ENCODE peak calls at places on chromosomes 16 and 17, in six cellular contexts. M is GM23338; X is brain microvascular endothelial cell; S is CD8-positive, alpha-beta T cell; A is left lung; V is IMR-90. Z is an unnamed sample.

GRCh38 chr17:199806-200603 is 18.6 kb upstream of the DOC2B start:
- DNase-seq in M (no peak), X (no peak), S (no peak), A (no peak), V (no peak), Z (no peak)

GRCh38 chr17:48624544-48625501 is 1.3 kb downstream of the HOXB9 start:
- DNase-seq in M (peak), X (no peak), S (no peak), A (no peak), V (no peak), Z (peak)

GRCh38 chr16:79061199-79061598 is 539.3 kb downstream of the MAF start:
- DNase-seq in M (no peak), X (no peak), S (no peak), A (no peak), V (no peak), Z (no peak)

GRCh38 chr16:23174622-23175021 is 7.9 kb upstream of the SCNN1G start:
- DNase-seq in M (peak), X (peak), S (no peak), A (no peak), V (peak), Z (peak)

GRCh38 chr17:42980766-42981397 is 517 bp downstream of the RUNDC1 start:
- DNase-seq in M (peak), X (peak), S (peak), A (peak), V (peak), Z (peak)

GRCh38 chr17:42783062-42783777 is 2.8 kb downstream of the WNK4 start:
- DNase-seq in M (no peak), X (peak), S (no peak), A (no peak), V (peak), Z (peak)

GRCh38 chr16:11470676-11471415 is 115.9 kb downstream of the LITAF start:
- DNase-seq in M (peak), X (peak), S (no peak), A (no peak), V (peak), Z (peak)

GRCh38 chr16:10982430-10983174 is 38.2 kb downstream of the CLEC16A start:
- DNase-seq in M (no peak), X (no peak), S (no peak), A (no peak), V (peak), Z (no peak)

GRCh38 chr17:32341857-32342602 is at the start of gene C17orf75:
- DNase-seq in M (peak), X (peak), S (peak), A (peak), V (peak), Z (peak)

GRCh38 chr16:28597692-28598261 is 927 bp upstream of the SULT1A2 start:
- DNase-seq in M (peak), X (no peak), S (no peak), A (no peak), V (no peak), Z (no peak)

GRCh38 chr17:36705651-36706436 is 104.5 kb downstream of the MRM1 start:
- DNase-seq in M (peak), X (peak), S (peak), A (no peak), V (peak), Z (peak)

GRCh38 chr16:89422905-89423630 is 67.3 kb downstream of the ANKRD11 start:
- DNase-seq in M (peak), X (peak), S (peak), A (no peak), V (peak), Z (peak)

GRCh38 chr16:50067290-50067853 is 1.6 kb downstream of the HEATR3 start:
- DNase-seq in M (peak), X (peak), S (no peak), A (no peak), V (peak), Z (peak)

DNA sequence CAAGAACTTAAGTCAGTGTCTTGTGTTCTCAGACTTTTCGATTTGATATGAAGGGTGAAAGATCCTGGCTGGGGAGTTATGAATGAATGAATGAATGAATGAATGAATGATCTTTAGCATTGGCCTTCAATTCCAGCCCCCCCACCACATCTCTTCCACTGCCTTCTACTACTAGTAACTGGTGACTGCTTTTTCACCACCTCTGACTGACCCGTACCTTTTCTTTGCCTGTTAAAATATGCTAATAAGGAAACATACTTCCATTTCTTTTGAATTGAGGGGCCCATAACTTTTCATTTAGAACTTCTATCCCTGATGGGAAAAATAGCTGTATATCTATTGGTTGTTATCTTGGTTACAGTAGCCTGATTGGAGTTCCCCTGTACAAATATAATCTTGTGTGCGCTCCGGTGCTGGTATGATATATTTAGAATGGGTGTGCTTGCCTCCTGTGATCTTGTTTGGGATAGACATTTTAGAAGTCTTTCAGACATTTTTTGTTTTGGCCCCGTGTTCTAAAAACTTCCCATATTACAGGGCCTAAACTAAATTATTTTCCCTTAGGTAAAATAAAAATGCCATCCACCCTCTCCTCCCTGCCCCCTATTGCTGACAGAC is 3.4 kb downstream of the LYRM1 start:
- DNase-seq in M (no peak), X (no peak), S (no peak), A (no peak), V (no peak), Z (no peak)
- H3K4me3 ChIP-seq in M (no peak), X (no peak), S (no peak), A (no peak), V (no peak), Z (no peak)

GRCh38 chr16:30652718-30653117 is 2.0 kb downstream of the PRR14 start:
- DNase-seq in M (no peak), X (no peak), S (no peak), A (no peak), V (no peak), Z (no peak)
- H3K4me3 ChIP-seq in M (no peak), X (no peak), S (no peak), A (peak), V (no peak), Z (no peak)

DNA sequence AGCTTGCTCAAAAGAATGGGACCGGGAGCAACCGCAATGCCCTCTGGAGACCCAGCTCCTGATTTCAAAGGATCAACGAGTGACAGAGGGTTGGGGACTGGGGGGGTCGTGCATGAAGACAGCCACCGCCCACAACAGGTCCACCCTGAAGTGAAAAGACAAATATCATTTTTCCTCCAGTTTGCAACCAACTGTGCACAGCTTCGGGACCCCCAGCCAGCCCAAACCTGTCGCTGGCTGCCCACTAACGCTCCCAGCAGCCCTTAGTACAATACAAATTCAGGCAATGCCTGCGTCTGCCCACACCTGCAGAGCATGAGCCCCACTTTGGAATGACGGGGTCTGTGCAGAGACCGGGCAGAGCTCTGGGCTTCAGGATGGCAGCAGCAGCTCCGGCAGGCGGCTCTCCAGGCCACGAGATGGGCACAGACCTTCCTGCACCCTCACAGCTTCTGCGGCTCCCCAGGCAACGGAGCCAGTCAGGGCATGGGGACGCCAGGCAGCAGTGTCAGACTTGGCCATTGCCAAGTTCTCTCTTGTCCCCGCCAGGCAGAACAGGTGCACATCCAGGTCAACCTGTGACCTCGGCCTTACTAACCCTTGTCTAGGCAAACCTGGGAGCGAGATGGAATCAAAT is 60.1 kb downstream of the TBC1D16 start:
- DNase-seq in M (no peak), X (no peak), S (no peak), A (peak), V (no peak), Z (no peak)
- H3K4me3 ChIP-seq in M (no peak), X (no peak), S (no peak), A (no peak), V (no peak), Z (no peak)

GRCh38 chr17:71032746-71033273 is 863.5 kb downstream of the KCNJ2 start:
- DNase-seq in M (peak), X (no peak), S (no peak), A (no peak), V (no peak), Z (no peak)
- H3K4me3 ChIP-seq in M (peak), X (no peak), S (no peak), A (no peak), V (no peak), Z (no peak)

GRCh38 chr16:77599793-77600415 is 122.4 kb upstream of the NUDT7 start:
- DNase-seq in M (peak), X (peak), S (no peak), A (no peak), V (peak), Z (peak)

GRCh38 chr16:77600555-77600954 is 121.8 kb upstream of the NUDT7 start:
- DNase-seq in M (no peak), X (no peak), S (no peak), A (no peak), V (no peak), Z (no peak)

DNA sequence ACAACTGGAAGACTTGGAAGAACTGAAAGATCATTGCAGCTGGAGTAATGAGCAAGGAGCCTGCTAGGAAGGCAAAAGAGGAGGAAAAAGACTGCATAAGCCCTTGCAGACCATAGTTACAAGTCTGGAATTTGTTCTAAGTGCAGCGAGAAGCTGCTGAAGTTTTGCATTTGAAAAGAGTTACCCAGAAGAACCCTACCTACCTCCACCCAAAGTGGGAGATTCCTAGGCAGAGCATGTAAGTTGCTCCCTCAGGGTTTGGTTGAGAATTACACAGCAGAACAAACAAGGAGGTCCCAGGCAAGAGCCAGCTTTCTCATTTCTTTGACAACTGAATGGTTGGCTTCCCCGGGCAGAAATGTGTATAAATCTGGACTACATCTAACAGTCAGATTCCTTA is 118.7 kb upstream of the NUDT7 start:
- DNase-seq in M (peak), X (no peak), S (no peak), A (no peak), V (no peak), Z (no peak)
- H3K4me3 ChIP-seq in M (no peak), X (no peak), S (no peak), A (no peak), V (no peak), Z (no peak)

DNA sequence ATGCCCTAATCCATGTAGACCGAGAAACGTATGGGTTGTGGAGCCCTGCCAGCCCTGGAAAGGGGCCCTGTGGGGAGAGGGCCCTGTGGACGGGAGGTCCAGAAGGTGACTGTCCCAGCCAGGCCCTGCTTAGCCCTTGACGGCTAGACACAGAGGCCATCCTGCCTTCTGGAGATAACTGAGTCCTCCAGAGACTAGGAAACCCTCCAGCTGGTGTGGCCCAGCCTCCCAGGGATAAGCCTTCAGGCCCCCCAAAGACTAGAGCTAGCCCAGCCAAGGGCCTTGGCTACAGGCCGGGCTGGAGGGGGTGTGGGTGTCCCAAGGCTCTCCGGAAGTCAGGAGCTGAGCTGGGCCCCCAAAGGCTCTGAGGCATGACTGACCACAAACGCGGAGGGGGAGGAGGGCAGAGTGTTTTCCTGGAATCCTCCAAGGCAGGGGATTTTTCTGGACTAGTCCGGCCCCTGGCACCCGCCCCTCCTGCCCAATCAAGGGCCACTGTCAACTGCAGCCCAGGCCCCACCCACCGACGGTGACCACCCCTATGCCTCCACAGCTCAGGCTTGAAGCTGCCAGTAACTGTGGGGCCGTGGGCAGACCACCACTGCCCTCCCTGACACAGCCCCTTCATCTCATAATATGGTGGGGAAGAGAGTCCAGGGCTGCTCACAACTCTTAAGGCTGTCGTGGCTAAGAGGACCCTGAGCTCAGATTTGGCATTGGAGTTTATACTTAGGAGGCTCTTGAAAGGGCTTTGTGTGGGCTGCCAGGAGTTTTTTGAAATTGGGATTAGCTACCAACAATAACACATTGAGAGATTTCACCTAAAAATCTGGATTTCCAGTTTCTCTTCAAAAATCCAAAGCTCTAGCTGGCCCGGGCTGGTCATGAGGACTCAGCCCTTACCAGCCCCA is 823 bp upstream of the VASN start:
- DNase-seq in M (no peak), X (peak), S (no peak), A (no peak), V (peak), Z (peak)
- H3K4me3 ChIP-seq in M (peak), X (no peak), S (no peak), A (peak), V (peak), Z (peak)

DNA sequence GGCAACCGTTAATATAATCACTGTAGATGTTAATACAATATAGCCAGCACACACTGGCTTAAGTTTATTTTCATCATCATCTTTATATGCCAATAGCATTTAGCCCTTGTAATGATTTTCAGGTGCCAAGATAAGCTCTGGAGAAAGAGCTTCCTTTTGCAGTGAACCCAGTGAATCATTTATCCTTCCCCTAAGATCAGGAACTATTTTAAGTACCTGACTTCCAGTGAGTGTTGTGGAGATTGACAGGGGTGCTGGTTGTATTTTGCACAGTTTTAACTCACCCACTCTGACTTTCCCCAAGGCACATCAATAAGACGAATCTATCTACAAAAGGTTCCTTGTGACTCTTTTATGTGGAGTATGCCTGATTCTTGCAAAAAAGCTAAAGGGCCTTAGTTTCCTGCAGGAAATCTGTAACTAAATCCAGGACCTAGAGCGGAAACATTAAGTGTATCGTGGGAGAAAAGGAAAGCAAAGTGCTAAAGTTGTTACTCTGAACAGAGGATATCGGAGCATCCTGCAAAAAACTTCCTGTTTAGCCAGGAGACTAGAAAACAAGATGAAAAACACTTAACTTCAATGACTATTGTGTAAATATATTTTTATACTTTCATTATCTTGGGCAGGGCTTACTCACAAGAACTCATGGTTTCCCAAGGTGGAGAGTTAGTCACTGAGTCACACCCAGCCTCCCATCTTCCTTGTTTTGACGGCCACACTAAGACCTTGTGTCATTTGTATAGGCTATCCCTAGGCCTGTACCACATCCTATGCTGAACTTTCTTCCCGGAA is 183.6 kb downstream of the MAP2K6 start:
- DNase-seq in M (no peak), X (peak), S (no peak), A (no peak), V (peak), Z (peak)
- H3K4me3 ChIP-seq in M (no peak), X (no peak), S (no peak), A (no peak), V (no peak), Z (no peak)

DNA sequence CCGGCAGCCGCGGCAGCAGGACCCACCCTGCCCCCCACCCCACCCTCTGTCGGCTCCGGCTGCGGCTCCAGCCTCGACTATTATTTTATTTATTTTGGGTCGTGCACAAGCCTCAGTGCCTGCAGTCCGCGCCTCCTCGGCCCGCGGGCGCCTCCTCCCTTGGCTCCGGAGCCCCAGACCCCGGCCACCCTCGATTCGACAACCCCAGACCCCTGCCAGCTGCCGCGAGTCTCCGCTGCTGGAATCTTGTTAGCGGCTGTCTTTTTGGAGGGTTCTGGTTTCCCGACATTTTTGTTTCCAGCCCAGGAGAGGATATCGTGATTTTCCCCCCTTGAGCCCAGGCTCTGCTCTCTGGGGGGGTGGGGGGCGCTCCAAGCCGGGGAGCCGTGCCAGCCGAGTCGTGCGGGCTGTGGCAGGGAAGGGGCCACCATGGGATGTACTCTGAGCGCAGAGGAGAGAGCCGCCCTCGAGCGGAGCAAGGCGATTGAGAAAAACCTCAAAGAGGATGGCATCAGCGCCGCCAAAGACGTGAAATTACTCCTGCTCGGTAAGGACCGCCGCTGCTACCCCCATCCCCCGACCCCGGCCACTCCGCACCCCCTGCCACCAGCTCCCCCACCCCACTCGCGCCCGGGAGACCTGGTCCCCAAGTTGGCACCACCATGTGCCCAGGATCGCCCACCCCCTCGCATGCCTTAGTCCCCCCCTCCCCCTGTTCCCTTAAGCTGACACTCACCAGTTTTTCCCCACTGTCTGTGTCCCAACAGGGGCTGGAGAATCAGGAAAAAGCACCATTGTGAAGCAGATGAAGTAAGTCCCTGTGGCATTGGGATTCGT is 736 bp downstream of the GNAO1 start:
- DNase-seq in M (peak), X (no peak), S (no peak), A (no peak), V (no peak), Z (no peak)
- H3K4me3 ChIP-seq in M (peak), X (peak), S (peak), A (peak), V (peak), Z (no peak)

DNA sequence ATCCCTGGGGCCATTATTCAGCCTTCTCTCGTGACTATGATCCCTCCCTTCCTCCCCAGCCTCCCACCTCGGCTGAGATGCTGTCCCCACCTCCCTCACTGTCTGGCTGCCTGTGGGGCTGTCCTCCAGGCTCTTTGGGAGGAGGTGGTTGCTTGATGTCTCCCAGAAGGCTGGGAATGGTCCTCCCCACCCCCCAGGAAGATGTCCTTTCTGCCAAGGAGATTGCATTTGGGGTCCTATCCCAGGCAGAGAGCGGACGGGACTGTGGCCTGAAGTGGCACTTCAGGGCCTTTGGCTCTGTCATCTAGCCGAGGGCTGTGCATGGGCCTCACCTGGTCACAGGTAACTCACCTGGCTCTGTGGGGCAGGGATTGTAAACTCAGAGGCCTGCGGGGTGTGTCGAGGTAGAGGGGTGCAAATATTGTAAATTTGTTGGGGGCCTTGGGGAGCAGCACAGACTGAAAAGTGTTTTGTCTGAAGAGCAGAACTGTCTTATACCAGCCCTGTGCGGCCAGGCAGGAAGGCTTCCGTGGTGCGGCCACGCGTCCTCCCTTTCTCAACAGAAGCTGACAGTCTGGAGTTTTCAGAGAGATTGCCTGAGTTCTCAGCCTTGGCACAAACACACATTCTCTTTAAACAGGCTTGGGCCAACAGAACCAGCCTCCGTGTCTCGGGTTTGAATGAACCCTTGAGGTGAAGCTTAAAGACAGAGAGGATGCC is 177.9 kb downstream of the SEC14L1 start:
- DNase-seq in M (no peak), X (no peak), S (no peak), A (peak), V (peak), Z (peak)
- H3K4me3 ChIP-seq in M (no peak), X (peak), S (no peak), A (peak), V (no peak), Z (peak)